ENCODE peak calls at places on chromosomes 3 and 15, in eight cellular contexts. One of them, this sample, is unnamed.

GRCh38 chr3:140863481-140864084 is 78.1 kb upstream of the SLC25A36 start:
- DNase-seq in HCT116: peak; percentile 45
- DNase-seq in MM.1S: peak; percentile 70
- DNase-seq in SK-N-SH: peak; percentile 45
- DNase-seq in neural progenitor cell: peak; percentile 82
- DNase-seq in PC-3: peak; percentile 68
- DNase-seq in hepatocyte: peak; percentile 82
- DNase-seq in GM23338: peak; percentile 87
- DNase-seq in this sample: peak; percentile 84

GRCh38 chr15:70269991-70270751 is 172.5 kb upstream of the TLE3 start:
- DNase-seq in SK-N-SH: no peak
- DNase-seq in neural progenitor cell: no peak
- DNase-seq in hepatocyte: no peak
- DNase-seq in GM23338: no peak
- DNase-seq in HCT116: no peak
- DNase-seq in MM.1S: no peak
- DNase-seq in PC-3: peak; percentile 85
- DNase-seq in this sample: no peak

GRCh38 chr3:143167956-143168355 is 48.4 kb downstream of the CHST2 start:
- DNase-seq in hepatocyte: no peak
- DNase-seq in neural progenitor cell: no peak
- DNase-seq in GM23338: no peak
- DNase-seq in HCT116: no peak
- DNase-seq in PC-3: peak; percentile 73
- DNase-seq in SK-N-SH: no peak
- DNase-seq in MM.1S: no peak
- DNase-seq in this sample: no peak

GRCh38 chr3:126348308-126348920 is 8.8 kb downstream of the KLF15 start:
- DNase-seq in MM.1S: peak; percentile 1
- DNase-seq in GM23338: peak; percentile 71
- DNase-seq in PC-3: no peak
- DNase-seq in hepatocyte: no peak
- DNase-seq in HCT116: no peak
- DNase-seq in neural progenitor cell: peak; percentile 37
- DNase-seq in SK-N-SH: peak; percentile 49
- DNase-seq in this sample: no peak

GRCh38 chr15:101657968-101658784 is 6.0 kb upstream of the TM2D3 start:
- DNase-seq in hepatocyte: no peak
- DNase-seq in MM.1S: no peak
- DNase-seq in neural progenitor cell: no peak
- DNase-seq in SK-N-SH: no peak
- DNase-seq in GM23338: no peak
- DNase-seq in PC-3: no peak
- DNase-seq in HCT116: no peak
- DNase-seq in this sample: no peak

GRCh38 chr15:25712961-25713355 is 150.2 kb downstream of the ATP10A start:
- DNase-seq in HCT116: no peak
- DNase-seq in MM.1S: no peak
- DNase-seq in SK-N-SH: no peak
- DNase-seq in PC-3: no peak
- DNase-seq in GM23338: no peak
- DNase-seq in hepatocyte: no peak
- DNase-seq in neural progenitor cell: no peak
- DNase-seq in this sample: no peak

GRCh38 chr15:78540955-78541743 is 905 bp downstream of the PSMA4 start:
- DNase-seq in SK-N-SH: peak; percentile 23
- DNase-seq in HCT116: no peak
- DNase-seq in PC-3: peak; percentile 11
- DNase-seq in MM.1S: no peak
- DNase-seq in neural progenitor cell: no peak
- DNase-seq in hepatocyte: no peak
- DNase-seq in GM23338: no peak
- DNase-seq in this sample: peak; percentile 11

GRCh38 chr15:94174399-94174802 is 57.0 kb upstream of the MCTP2 start:
- DNase-seq in HCT116: no peak
- DNase-seq in hepatocyte: no peak
- DNase-seq in GM23338: no peak
- DNase-seq in SK-N-SH: no peak
- DNase-seq in MM.1S: no peak
- DNase-seq in PC-3: peak; percentile 75
- DNase-seq in neural progenitor cell: no peak
- DNase-seq in this sample: peak; percentile 25

GRCh38 chr3:81863714-81864113 is 102.3 kb upstream of the GBE1 start:
- DNase-seq in PC-3: no peak
- DNase-seq in HCT116: no peak
- DNase-seq in neural progenitor cell: no peak
- DNase-seq in GM23338: no peak
- DNase-seq in hepatocyte: no peak
- DNase-seq in SK-N-SH: no peak
- DNase-seq in MM.1S: no peak
- DNase-seq in this sample: no peak

GRCh38 chr3:67202053-67202452 is 203.9 kb downstream of the KBTBD8 start:
- DNase-seq in hepatocyte: no peak
- DNase-seq in HCT116: no peak
- DNase-seq in PC-3: peak; percentile 7
- DNase-seq in neural progenitor cell: no peak
- DNase-seq in GM23338: no peak
- DNase-seq in SK-N-SH: no peak
- DNase-seq in MM.1S: no peak
- DNase-seq in this sample: no peak

GRCh38 chr3:190591080-190591479 is 77.2 kb downstream of the IL1RAP start:
- DNase-seq in hepatocyte: no peak
- DNase-seq in PC-3: peak; percentile 24
- DNase-seq in SK-N-SH: no peak
- DNase-seq in GM23338: no peak
- DNase-seq in neural progenitor cell: no peak
- DNase-seq in MM.1S: no peak
- DNase-seq in HCT116: no peak
- DNase-seq in this sample: no peak
- TF ChIP-seq CTCF in hepatocyte: no peak
- TF ChIP-seq CTCF in PC-3: no peak
- TF ChIP-seq CTCF in SK-N-SH: no peak
- TF ChIP-seq CTCF in GM23338: no peak
- TF ChIP-seq CTCF in neural progenitor cell: no peak
- TF ChIP-seq CTCF in MM.1S: no peak
- TF ChIP-seq CTCF in HCT116: no peak
- TF ChIP-seq CTCF in this sample: no peak

GRCh38 chr3:184540777-184541681 is 20.6 kb upstream of the EPHB3 start:
- DNase-seq in SK-N-SH: no peak
- DNase-seq in GM23338: peak; percentile 98
- DNase-seq in PC-3: peak; percentile 89
- DNase-seq in hepatocyte: peak; percentile 93
- DNase-seq in MM.1S: peak; percentile 85
- DNase-seq in HCT116: peak; percentile 86
- DNase-seq in neural progenitor cell: peak; percentile 85
- DNase-seq in this sample: peak; percentile 63
- TF ChIP-seq EZH2phosphoT487 in SK-N-SH: no peak
- TF ChIP-seq EZH2phosphoT487 in GM23338: no peak
- TF ChIP-seq EZH2phosphoT487 in PC-3: no peak
- TF ChIP-seq EZH2phosphoT487 in hepatocyte: no peak
- TF ChIP-seq EZH2phosphoT487 in MM.1S: no peak
- TF ChIP-seq EZH2phosphoT487 in HCT116: no peak
- TF ChIP-seq EZH2phosphoT487 in neural progenitor cell: no peak
- TF ChIP-seq EZH2phosphoT487 in this sample: no peak

GRCh38 chr3:128322030-128323022 is 144.4 kb downstream of the DNAJB8 start:
- DNase-seq in SK-N-SH: no peak
- DNase-seq in neural progenitor cell: peak; percentile 69
- DNase-seq in HCT116: no peak
- DNase-seq in hepatocyte: no peak
- DNase-seq in MM.1S: peak; percentile 11
- DNase-seq in GM23338: peak; percentile 79
- DNase-seq in PC-3: peak; percentile 25
- DNase-seq in this sample: peak; percentile 43
- TF ChIP-seq CTCF in SK-N-SH: peak; percentile 53
- TF ChIP-seq CTCF in neural progenitor cell: peak; percentile 61
- TF ChIP-seq CTCF in HCT116: peak; percentile 60
- TF ChIP-seq CTCF in hepatocyte: peak; percentile 26
- TF ChIP-seq CTCF in MM.1S: peak; percentile 38
- TF ChIP-seq CTCF in GM23338: peak; percentile 88
- TF ChIP-seq CTCF in PC-3: peak; percentile 58
- TF ChIP-seq CTCF in this sample: peak; percentile 73

GRCh38 chr3:114650808-114651207 is 357.0 kb downstream of the TIGIT start:
- DNase-seq in PC-3: peak; percentile 31
- DNase-seq in hepatocyte: no peak
- DNase-seq in SK-N-SH: no peak
- DNase-seq in GM23338: no peak
- DNase-seq in neural progenitor cell: no peak
- DNase-seq in HCT116: peak; percentile 88
- DNase-seq in MM.1S: no peak
- DNase-seq in this sample: no peak
- TF ChIP-seq EZH2phosphoT487 in PC-3: no peak
- TF ChIP-seq EZH2phosphoT487 in hepatocyte: no peak
- TF ChIP-seq EZH2phosphoT487 in SK-N-SH: no peak
- TF ChIP-seq EZH2phosphoT487 in GM23338: no peak
- TF ChIP-seq EZH2phosphoT487 in neural progenitor cell: no peak
- TF ChIP-seq EZH2phosphoT487 in HCT116: no peak
- TF ChIP-seq EZH2phosphoT487 in MM.1S: no peak
- TF ChIP-seq EZH2phosphoT487 in this sample: no peak

GRCh38 chr15:98647774-98648653 is at the start of gene IGF1R:
- DNase-seq in HCT116: peak; percentile 73
- DNase-seq in MM.1S: peak; percentile 93
- DNase-seq in neural progenitor cell: peak; percentile 96
- DNase-seq in GM23338: peak; percentile 90
- DNase-seq in PC-3: peak; percentile 93
- DNase-seq in hepatocyte: peak; percentile 95
- DNase-seq in SK-N-SH: peak; percentile 94
- DNase-seq in this sample: peak; percentile 94

GRCh38 chr15:98650871-98651481 is 2.6 kb downstream of the IGF1R start:
- DNase-seq in MM.1S: no peak
- DNase-seq in neural progenitor cell: peak; percentile 48
- DNase-seq in GM23338: no peak
- DNase-seq in PC-3: peak; percentile 14
- DNase-seq in hepatocyte: peak; percentile 43
- DNase-seq in SK-N-SH: no peak
- DNase-seq in HCT116: no peak
- DNase-seq in this sample: no peak

GRCh38 chr15:98649996-98650870 is 1.9 kb downstream of the IGF1R start:
- DNase-seq in HCT116: no peak
- DNase-seq in PC-3: peak; percentile 18
- DNase-seq in MM.1S: no peak
- DNase-seq in GM23338: peak; percentile 63
- DNase-seq in hepatocyte: peak; percentile 50
- DNase-seq in neural progenitor cell: peak; percentile 75
- DNase-seq in SK-N-SH: peak; percentile 56
- DNase-seq in this sample: no peak

GRCh38 chr15:98648654-98649537 is 557 bp downstream of the IGF1R start:
- DNase-seq in SK-N-SH: peak; percentile 70
- DNase-seq in MM.1S: peak; percentile 59
- DNase-seq in PC-3: peak; percentile 26
- DNase-seq in HCT116: no peak
- DNase-seq in hepatocyte: peak; percentile 79
- DNase-seq in GM23338: peak; percentile 69
- DNase-seq in neural progenitor cell: peak; percentile 93
- DNase-seq in this sample: peak; percentile 71

DNA sequence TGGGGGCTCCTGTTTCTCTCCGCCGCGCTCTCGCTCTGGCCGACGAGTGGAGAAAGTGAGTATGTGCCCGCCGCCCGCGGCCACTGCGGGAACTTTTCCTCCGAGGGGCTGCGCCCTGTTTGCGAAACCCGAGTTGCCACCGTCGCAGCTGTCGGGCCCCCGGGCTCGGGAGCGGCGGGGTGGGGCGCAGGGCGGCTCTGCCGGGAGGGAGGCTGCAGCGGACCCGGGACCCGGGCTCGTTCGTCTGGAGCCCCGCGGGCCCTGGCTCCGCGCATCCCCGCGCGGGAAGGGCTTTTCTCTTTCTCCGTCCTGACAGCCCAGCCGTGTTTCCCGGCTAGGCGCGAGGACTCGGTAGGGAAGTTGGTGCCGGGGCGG is 1.3 kb downstream of the IGF1R start:
- DNase-seq in MM.1S: peak; percentile 43
- DNase-seq in PC-3: no peak
- DNase-seq in HCT116: no peak
- DNase-seq in neural progenitor cell: peak; percentile 58
- DNase-seq in hepatocyte: peak; percentile 66
- DNase-seq in SK-N-SH: peak; percentile 57
- DNase-seq in GM23338: no peak
- DNase-seq in this sample: peak; percentile 9
- TF ChIP-seq CTCF in MM.1S: peak; percentile 6
- TF ChIP-seq CTCF in PC-3: no peak
- TF ChIP-seq CTCF in HCT116: no peak
- TF ChIP-seq CTCF in neural progenitor cell: peak; percentile 16
- TF ChIP-seq CTCF in hepatocyte: no peak
- TF ChIP-seq CTCF in SK-N-SH: no peak
- TF ChIP-seq CTCF in GM23338: no peak
- TF ChIP-seq CTCF in this sample: no peak

GRCh38 chr15:52005748-52006701 is 13.0 kb upstream of the MAPK6 start:
- DNase-seq in MM.1S: peak; percentile 54
- DNase-seq in PC-3: peak; percentile 62
- DNase-seq in HCT116: no peak
- DNase-seq in neural progenitor cell: no peak
- DNase-seq in SK-N-SH: peak; percentile 57
- DNase-seq in hepatocyte: no peak
- DNase-seq in GM23338: no peak
- DNase-seq in this sample: no peak
- TF ChIP-seq EZH2phosphoT487 in MM.1S: no peak
- TF ChIP-seq EZH2phosphoT487 in PC-3: no peak
- TF ChIP-seq EZH2phosphoT487 in HCT116: no peak
- TF ChIP-seq EZH2phosphoT487 in neural progenitor cell: no peak
- TF ChIP-seq EZH2phosphoT487 in SK-N-SH: no peak
- TF ChIP-seq EZH2phosphoT487 in hepatocyte: no peak
- TF ChIP-seq EZH2phosphoT487 in GM23338: no peak
- TF ChIP-seq EZH2phosphoT487 in this sample: no peak

GRCh38 chr3:9946112-9947024 is 5.8 kb downstream of the PRRT3 start:
- DNase-seq in PC-3: peak; percentile 96
- DNase-seq in HCT116: peak; percentile 80
- DNase-seq in SK-N-SH: peak; percentile 89
- DNase-seq in hepatocyte: peak; percentile 97
- DNase-seq in neural progenitor cell: peak; percentile 95
- DNase-seq in GM23338: peak; percentile 93
- DNase-seq in MM.1S: no peak
- DNase-seq in this sample: no peak
- TF ChIP-seq CTCF in PC-3: peak; percentile 71
- TF ChIP-seq CTCF in HCT116: peak; percentile 59
- TF ChIP-seq CTCF in SK-N-SH: peak; percentile 52
- TF ChIP-seq CTCF in hepatocyte: peak; percentile 83
- TF ChIP-seq CTCF in neural progenitor cell: peak; percentile 71
- TF ChIP-seq CTCF in GM23338: peak; percentile 92
- TF ChIP-seq CTCF in MM.1S: no peak
- TF ChIP-seq CTCF in this sample: no peak

DNA sequence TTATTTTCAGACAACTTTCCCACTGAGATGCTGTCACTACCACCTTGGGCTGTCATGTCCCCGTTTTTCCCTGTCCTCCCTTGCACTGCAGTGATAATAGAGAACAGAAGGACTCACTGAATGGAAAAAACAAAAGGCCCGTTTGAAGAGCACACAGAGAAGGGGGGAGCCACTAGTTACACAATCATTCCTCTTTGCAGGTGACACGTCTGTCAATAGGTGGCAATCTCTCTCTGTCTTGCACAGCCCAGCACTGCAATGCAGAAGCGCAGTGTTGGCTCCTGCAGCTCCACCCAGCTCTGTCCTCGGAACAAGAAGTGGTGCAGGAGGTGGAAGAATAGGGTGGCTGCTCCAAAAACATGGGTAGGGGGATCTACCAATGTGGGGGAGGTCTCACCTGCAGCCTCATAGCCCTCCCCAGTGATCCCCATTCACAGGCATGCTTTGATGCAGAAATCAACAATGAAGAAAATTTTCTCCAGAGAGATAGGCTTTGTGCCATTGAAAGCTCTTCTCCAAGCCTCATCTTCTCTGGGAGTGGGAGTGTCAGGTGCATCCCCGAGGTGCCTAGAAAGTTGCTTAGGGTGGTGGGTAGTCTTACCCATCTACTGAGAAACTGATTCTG is 31.8 kb downstream of the FSTL1 start:
- DNase-seq in GM23338: peak; percentile 79
- DNase-seq in MM.1S: peak; percentile 72
- DNase-seq in PC-3: peak; percentile 79
- DNase-seq in HCT116: peak; percentile 36
- DNase-seq in hepatocyte: peak; percentile 77
- DNase-seq in neural progenitor cell: peak; percentile 84
- DNase-seq in SK-N-SH: peak; percentile 58
- DNase-seq in this sample: peak; percentile 65
- TF ChIP-seq EZH2phosphoT487 in GM23338: no peak
- TF ChIP-seq EZH2phosphoT487 in MM.1S: no peak
- TF ChIP-seq EZH2phosphoT487 in PC-3: no peak
- TF ChIP-seq EZH2phosphoT487 in HCT116: no peak
- TF ChIP-seq EZH2phosphoT487 in hepatocyte: no peak
- TF ChIP-seq EZH2phosphoT487 in neural progenitor cell: no peak
- TF ChIP-seq EZH2phosphoT487 in SK-N-SH: no peak
- TF ChIP-seq EZH2phosphoT487 in this sample: no peak

This sample was measured in OCI-LY7.